ENCODE peak calls at places on chromosomes 4 and X, in four cellular contexts. H is GM12878, L is HL-60, U is K562. Y is an unnamed sample.

GRCh38 chrX:13463608-13464007 is 105.8 kb upstream of the EGFL6 start:
- DNase-seq in H (no peak), L (no peak), U (no peak), Y (no peak)

GRCh38 chr4:170682511-170682910 is 592.8 kb upstream of the AADAT start:
- DNase-seq in H (no peak), L (no peak), U (no peak), Y (no peak)

GRCh38 chr4:114132830-114133229 is 153.4 kb upstream of the ARSJ start:
- DNase-seq in H (no peak), L (no peak), U (no peak), Y (no peak)

GRCh38 chr4:20297246-20297645 is 45.5 kb downstream of the SLIT2 start:
- DNase-seq in H (no peak), L (no peak), U (no peak), Y (no peak)

GRCh38 chr4:24328711-24329110 is 255.6 kb downstream of the DHX15 start:
- DNase-seq in H (no peak), L (no peak), U (no peak), Y (no peak)

GRCh38 chr4:164615964-164616363 is 138.0 kb upstream of the SMIM31 start:
- DNase-seq in H (no peak), L (no peak), U (no peak), Y (no peak)

GRCh38 chrX:10166731-10167149 is 10.0 kb downstream of the CLCN4 start:
- DNase-seq in H (no peak), L (peak), U (no peak), Y (no peak)

GRCh38 chr4:19880205-19880604 is 371.5 kb upstream of the SLIT2 start:
- DNase-seq in H (no peak), L (no peak), U (no peak), Y (no peak)

GRCh38 chr4:157014621-157015591 is 43.3 kb upstream of the PDGFC start:
- DNase-seq in H (no peak), L (no peak), U (no peak), Y (no peak)

GRCh38 chrX:153967536-153968214 is 3.9 kb downstream of the HCFC1 start:
- DNase-seq in H (no peak), L (no peak), U (no peak), Y (no peak)

GRCh38 chrX:107541244-107541643 is 87.1 kb upstream of the PRPS1 start:
- DNase-seq in H (no peak), L (no peak), U (no peak), Y (no peak)

GRCh38 chr4:163195247-163195765 is 28.6 kb upstream of the NAF1 start:
- DNase-seq in H (no peak), L (no peak), U (peak), Y (no peak)
- TF ChIP-seq SPI1 in H (no peak), L (no peak), U (no peak), Y (no peak)

GRCh38 chr4:94516067-94516466 is 64.3 kb downstream of the PDLIM5 start:
- DNase-seq in H (no peak), L (no peak), U (no peak), Y (no peak)
- TF ChIP-seq SPI1 in H (no peak), L (no peak), U (no peak), Y (no peak)

GRCh38 chr4:41723286-41723685 is 25.2 kb downstream of the PHOX2B start:
- DNase-seq in H (no peak), L (no peak), U (no peak), Y (no peak)

GRCh38 chr4:41722171-41722570 is 26.4 kb downstream of the PHOX2B start:
- DNase-seq in H (no peak), L (no peak), U (no peak), Y (no peak)

GRCh38 chr4:41715155-41715554 is 33.4 kb downstream of the PHOX2B start:
- DNase-seq in H (no peak), L (no peak), U (no peak), Y (no peak)

GRCh38 chr4:41718907-41719306 is 29.6 kb downstream of the PHOX2B start:
- DNase-seq in H (no peak), L (no peak), U (no peak), Y (no peak)

GRCh38 chr4:41719417-41719816 is 29.1 kb downstream of the PHOX2B start:
- DNase-seq in H (no peak), L (no peak), U (no peak), Y (no peak)
- TF ChIP-seq SPI1 in H (no peak), L (no peak), U (no peak), Y (no peak)

GRCh38 chr4:179095585-179096228 is 1653.5 kb upstream of the AGA start:
- DNase-seq in H (no peak), L (peak), U (peak), Y (no peak)

DNA sequence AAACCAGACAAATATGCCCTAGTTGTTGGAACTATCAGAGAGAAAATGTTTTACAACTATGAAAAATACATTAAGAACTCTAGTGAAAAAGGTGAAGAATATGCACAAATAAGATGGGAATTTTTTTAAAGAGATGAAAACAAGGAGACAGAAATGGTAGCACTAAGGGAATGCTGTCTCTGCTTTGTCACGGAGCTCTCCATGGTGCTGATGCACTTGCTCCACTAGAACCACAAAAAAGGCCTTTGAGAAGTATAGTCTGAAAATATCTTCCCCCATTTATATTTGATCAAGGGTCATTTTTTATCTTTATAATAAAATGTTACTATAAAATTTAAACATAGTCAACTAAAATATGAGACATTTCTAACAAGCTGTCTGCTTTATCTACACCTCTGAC is 1655.5 kb upstream of the AGA start:
- DNase-seq in H (no peak), L (peak), U (peak), Y (no peak)
- TF ChIP-seq SPI1 in H (no peak), L (no peak), U (no peak), Y (no peak)

GRCh38 chrX:12446342-12447075 is 308.2 kb downstream of the FRMPD4 start:
- DNase-seq in H (no peak), L (no peak), U (no peak), Y (no peak)

GRCh38 chrX:12452268-12452667 is 314.0 kb downstream of the FRMPD4 start:
- DNase-seq in H (no peak), L (no peak), U (no peak), Y (no peak)

GRCh38 chrX:12443534-12444098 is 305.3 kb downstream of the FRMPD4 start:
- DNase-seq in H (peak), L (no peak), U (no peak), Y (no peak)

GRCh38 chrX:12447448-12448154 is 309.3 kb downstream of the FRMPD4 start:
- DNase-seq in H (no peak), L (no peak), U (no peak), Y (no peak)
- TF ChIP-seq SPI1 in H (no peak), L (no peak), U (no peak), Y (no peak)

DNA sequence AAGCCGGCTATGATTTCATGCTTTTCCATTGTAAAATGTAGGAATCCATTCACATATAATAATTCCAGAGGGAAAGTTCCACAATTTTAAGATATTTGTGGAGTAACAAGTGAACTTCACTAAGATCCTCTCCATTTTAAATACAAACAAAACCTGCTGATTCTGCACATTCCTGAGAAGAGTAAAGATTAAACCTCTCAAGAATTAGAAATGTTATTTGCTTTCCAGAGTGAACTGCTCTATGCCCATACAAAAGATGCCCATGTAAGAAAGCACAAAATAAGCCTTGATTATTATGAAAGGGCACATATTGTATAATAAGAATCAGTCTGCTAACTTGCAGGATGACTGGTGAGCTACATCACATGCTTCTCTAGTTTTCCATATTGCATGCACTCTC is 241.5 kb downstream of the COX18 start:
- DNase-seq in H (no peak), L (no peak), U (no peak), Y (no peak)
- TF ChIP-seq SPI1 in H (no peak), L (no peak), U (no peak), Y (no peak)

GRCh38 chrX:110407910-110408545 is 49.4 kb downstream of the RTL9 start:
- DNase-seq in H (no peak), L (no peak), U (peak), Y (no peak)
- TF ChIP-seq SPI1 in H (no peak), L (no peak), U (no peak), Y (no peak)

GRCh38 chr4:70994387-70995099 is 1.1 kb downstream of the DCK start:
- DNase-seq in H (no peak), L (no peak), U (no peak), Y (no peak)

GRCh38 chr4:70997068-70997467 is 3.6 kb downstream of the DCK start:
- DNase-seq in H (no peak), L (no peak), U (no peak), Y (no peak)

GRCh38 chr4:70994069-70994366 is 569 bp downstream of the DCK start:
- DNase-seq in H (no peak), L (peak), U (peak), Y (no peak)

GRCh38 chr4:70993181-70994068 is at the start of gene DCK:
- DNase-seq in H (no peak), L (peak), U (peak), Y (peak)

DNA sequence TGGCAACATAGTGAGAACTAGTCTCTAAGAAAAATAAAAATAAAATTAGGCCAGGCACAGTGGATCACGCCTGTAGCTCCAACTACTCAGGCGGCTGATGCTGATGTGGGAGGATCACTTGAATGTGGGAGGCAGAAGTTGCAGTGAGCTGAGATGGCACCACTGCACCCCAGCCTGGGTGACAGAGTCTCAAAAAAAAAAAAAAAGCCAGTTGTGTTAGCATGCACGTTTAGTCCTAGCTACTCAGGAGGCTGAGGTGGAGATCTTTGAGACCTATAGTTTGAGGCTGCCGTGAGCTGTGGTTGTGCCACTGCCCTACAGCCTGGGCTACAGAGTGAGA is 2.5 kb downstream of the DCK start:
- DNase-seq in H (no peak), L (no peak), U (no peak), Y (no peak)
- TF ChIP-seq SPI1 in H (no peak), L (no peak), U (no peak), Y (no peak)

GRCh38 chr4:3301450-3302163 is 8.8 kb downstream of the RGS12 start:
- DNase-seq in H (no peak), L (no peak), U (no peak), Y (no peak)

GRCh38 chr4:3303840-3304715 is 11.3 kb downstream of the RGS12 start:
- DNase-seq in H (no peak), L (no peak), U (no peak), Y (no peak)

GRCh38 chr4:3302786-3303444 is 10.1 kb downstream of the RGS12 start:
- DNase-seq in H (no peak), L (peak), U (no peak), Y (no peak)

GRCh38 chr4:3303445-3303824 is 10.6 kb downstream of the RGS12 start:
- DNase-seq in H (no peak), L (no peak), U (no peak), Y (no peak)

GRCh38 chr4:3302164-3302785 is 9.5 kb downstream of the RGS12 start:
- DNase-seq in H (peak), L (no peak), U (no peak), Y (peak)
- TF ChIP-seq SPI1 in H (no peak), L (no peak), U (no peak), Y (no peak)

Y was measured in GM12891.